ENCODE peak calls at places on chromosomes 5 and 9, in six cellular contexts. T is H7, F is cardiac fibroblast, O is neuronal stem cell, M is brain microvascular endothelial cell, S is GM23338. H is an unnamed sample.

GRCh38 chr9:21559402-21560280 is 77.5 kb upstream of the IFNE start:
- DNase-seq in T (peak; percentile 92), F (peak; percentile 78), O (peak; percentile 48), M (no peak), S (peak; percentile 83), H (peak; percentile 80)

GRCh38 chr5:157384971-157385709 is 74.9 kb upstream of the NIPAL4 start:
- DNase-seq in T (no peak), F (peak; percentile 94), O (no peak), M (peak; percentile 99), S (peak; percentile 26), H (no peak)

GRCh38 chr9:69218166-69218565 is 44.1 kb downstream of the TJP2 start:
- DNase-seq in T (no peak), F (no peak), O (no peak), M (no peak), S (no peak), H (no peak)

GRCh38 chr5:119512277-119512676 is 60.0 kb downstream of the HSD17B4 start:
- DNase-seq in T (no peak), F (no peak), O (no peak), M (no peak), S (no peak), H (no peak)

GRCh38 chr9:14271078-14271673 is 42.8 kb downstream of the NFIB start:
- DNase-seq in T (no peak), F (peak; percentile 87), O (no peak), M (peak; percentile 87), S (peak; percentile 47), H (no peak)

GRCh38 chr9:33794560-33794959 is 801 bp upstream of the PRSS3 start:
- DNase-seq in T (no peak), F (no peak), O (no peak), M (no peak), S (no peak), H (no peak)

GRCh38 chr9:124514125-124514524 is 6.9 kb upstream of the NR5A1 start:
- DNase-seq in T (peak; percentile 63), F (no peak), O (no peak), M (no peak), S (no peak), H (no peak)

GRCh38 chr5:157166494-157167218 is 592 bp upstream of the GARIN3 start:
- DNase-seq in T (no peak), F (no peak), O (no peak), M (no peak), S (no peak), H (no peak)

GRCh38 chr9:12813533-12813932 is 38.7 kb downstream of the LURAP1L start:
- DNase-seq in T (no peak), F (no peak), O (no peak), M (no peak), S (no peak), H (no peak)

GRCh38 chr9:79152306-79152705 is 419.5 kb upstream of the TLE4 start:
- DNase-seq in T (no peak), F (no peak), O (no peak), M (no peak), S (no peak), H (no peak)

GRCh38 chr5:39117401-39117800 is 43.2 kb upstream of the RICTOR start:
- DNase-seq in T (no peak), F (peak; percentile 17), O (no peak), M (no peak), S (no peak), H (no peak)

DNA sequence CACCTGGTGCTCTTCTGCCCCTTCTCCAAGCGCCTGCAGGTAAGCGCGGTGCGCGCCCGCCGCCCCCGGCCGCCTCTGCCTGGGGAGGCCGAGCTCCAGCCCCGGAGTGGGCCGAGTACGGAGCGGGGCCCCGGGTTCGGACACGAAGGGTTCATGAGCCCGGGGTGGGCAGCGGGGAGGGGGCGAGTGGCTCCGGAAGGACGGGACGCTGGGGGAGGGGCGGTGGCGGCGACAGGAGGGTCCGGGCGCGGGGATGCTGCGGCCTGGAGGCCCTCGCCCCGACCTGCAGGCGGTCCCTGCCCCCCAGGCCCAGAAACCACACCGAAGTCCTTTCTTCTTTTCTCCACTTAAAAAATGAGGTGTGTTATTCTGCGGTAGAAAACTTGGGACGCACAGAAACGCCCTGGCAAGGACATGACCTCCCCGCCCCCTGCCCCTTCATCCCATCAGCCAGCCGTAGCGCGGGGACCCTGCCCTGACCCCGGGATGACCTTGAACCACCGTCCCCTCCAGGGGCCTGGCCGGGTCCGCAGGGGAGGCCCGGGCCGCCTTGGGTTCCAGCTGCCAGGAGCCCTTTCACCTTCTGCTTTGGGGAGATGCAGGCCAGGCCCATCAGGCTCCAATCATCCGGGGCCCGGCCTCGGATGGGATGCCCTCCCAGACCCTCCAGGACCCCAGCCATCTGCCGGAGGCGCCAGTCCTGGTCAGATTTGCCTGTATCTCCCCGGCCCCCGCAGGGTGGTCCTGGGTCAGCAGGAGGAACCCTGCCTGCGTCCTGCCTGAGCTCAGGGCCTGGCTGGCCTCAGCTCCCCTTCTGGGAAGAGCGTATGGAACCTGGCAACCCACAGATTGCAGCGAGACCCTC is 550 bp downstream of the DIPK1B start:
- DNase-seq in T (peak; percentile 89), F (no peak), O (no peak), M (no peak), S (no peak), H (no peak)
- H3K4me3 ChIP-seq in T (peak overlapping the region; percentile 64), F (peak overlapping the region; percentile 54), O (peak overlapping the region; percentile 97), M (peak overlapping the region; percentile 20), S (peak overlapping the region; percentile 75), H (peak overlapping the region; percentile 33)

DNA sequence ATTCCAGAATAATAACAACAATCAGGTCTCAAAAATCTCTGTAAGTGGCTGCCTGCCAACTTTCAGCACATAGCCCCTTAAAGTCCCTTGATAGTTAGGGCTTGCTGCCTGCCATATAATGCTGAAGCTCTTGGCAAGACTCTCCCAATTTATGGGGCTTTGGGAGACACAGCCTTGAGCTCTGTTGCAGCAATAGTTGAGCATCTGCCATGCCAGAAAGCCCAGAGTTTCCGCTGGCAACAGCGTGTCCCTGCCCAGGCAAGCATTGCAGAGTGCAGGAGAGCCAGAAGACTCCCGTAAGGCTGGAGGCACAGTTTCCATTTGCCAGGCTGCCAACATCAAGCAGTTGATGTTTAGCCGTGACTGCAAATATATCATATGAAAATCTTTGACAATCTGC is 678.5 kb upstream of the NUDT12 start:
- DNase-seq in T (no peak), F (peak; percentile 7), O (no peak), M (no peak), S (peak; percentile 10), H (no peak)
- H3K4me3 ChIP-seq in T (no peak overlapping the region), F (no peak overlapping the region), O (no peak overlapping the region), M (no peak overlapping the region), S (no peak overlapping the region), H (no peak overlapping the region)

GRCh38 chr5:154258531-154259217 is 68.1 kb downstream of the GALNT10 start:
- DNase-seq in T (no peak), F (no peak), O (no peak), M (no peak), S (no peak), H (no peak)

GRCh38 chr5:154264549-154265196 is 74.1 kb downstream of the GALNT10 start:
- DNase-seq in T (no peak), F (no peak), O (no peak), M (no peak), S (no peak), H (no peak)

GRCh38 chr5:154260224-154260859 is 69.8 kb downstream of the GALNT10 start:
- DNase-seq in T (no peak), F (peak; percentile 41), O (peak; percentile 57), M (no peak), S (peak; percentile 24), H (no peak)

GRCh38 chr5:154262376-154262775 is 71.8 kb downstream of the GALNT10 start:
- DNase-seq in T (no peak), F (no peak), O (peak; percentile 37), M (no peak), S (no peak), H (no peak)

DNA sequence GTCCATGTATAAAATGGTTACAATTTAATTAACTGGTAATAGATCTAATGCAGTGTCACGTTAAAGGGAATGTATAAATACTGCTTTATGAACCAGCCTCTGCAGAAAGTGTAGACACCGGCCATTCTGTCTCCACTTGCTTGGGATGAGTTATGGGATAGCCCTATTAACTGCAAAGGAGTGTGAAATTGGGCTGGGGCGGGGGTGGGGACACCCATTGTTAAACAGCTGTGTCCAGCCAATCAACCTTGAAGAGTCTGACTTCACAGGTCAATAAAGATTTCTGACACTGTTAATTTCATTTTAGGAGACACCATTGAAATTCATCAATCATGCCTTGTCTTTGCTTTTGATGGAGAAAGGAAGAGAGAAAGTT is 70.3 kb downstream of the GALNT10 start:
- DNase-seq in T (no peak), F (no peak), O (no peak), M (no peak), S (no peak), H (no peak)
- H3K4me3 ChIP-seq in T (no peak overlapping the region), F (no peak overlapping the region), O (no peak overlapping the region), M (no peak overlapping the region), S (no peak overlapping the region), H (no peak overlapping the region)

GRCh38 chr5:172892713-172893112 is 58.7 kb downstream of the ERGIC1 start:
- DNase-seq in T (no peak), F (no peak), O (no peak), M (no peak), S (no peak), H (no peak)
- H3K4me3 ChIP-seq in T (no peak overlapping the region), F (no peak overlapping the region), O (no peak overlapping the region), M (no peak overlapping the region), S (no peak overlapping the region), H (no peak overlapping the region)

DNA sequence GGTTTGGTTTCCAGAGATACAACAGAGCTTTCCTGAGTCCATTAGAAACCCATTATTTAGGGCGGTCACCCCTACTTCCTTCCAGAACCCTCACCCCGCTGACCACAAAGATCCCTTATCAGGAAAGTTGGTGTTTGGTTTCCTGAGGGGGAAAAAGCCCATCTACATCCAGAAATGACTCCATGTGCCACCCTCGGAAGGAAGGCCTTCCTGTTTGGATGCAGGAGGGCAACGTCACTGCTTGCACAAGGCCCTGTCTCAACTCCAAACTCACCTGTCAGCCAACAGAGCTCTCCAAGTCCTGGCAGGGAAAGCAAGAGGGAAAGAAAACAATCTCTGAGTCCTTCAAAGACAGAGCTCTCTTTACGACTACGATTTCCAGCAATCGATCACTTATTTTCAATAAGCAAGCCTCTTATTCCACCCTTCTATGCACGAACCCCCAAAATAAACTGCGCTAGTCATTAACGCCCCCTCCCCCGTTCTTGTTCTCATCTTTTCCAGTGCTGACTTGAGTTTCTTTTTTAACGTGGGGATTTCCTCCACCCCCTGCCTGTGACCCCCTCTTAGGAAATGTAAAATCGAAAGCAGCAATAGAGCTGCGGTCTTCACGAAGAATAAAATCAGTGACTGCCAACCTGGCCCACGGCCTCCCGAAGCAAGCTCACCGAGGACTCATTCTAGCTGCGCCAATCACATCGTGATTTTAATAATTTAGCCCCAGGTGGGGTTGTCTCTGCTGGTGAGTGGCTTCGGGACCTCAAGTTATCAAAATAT is 35.7 kb upstream of the NTNG2 start:
- DNase-seq in T (peak; percentile 43), F (no peak), O (no peak), M (no peak), S (no peak), H (no peak)
- H3K4me3 ChIP-seq in T (no peak overlapping the region), F (no peak overlapping the region), O (no peak overlapping the region), M (no peak overlapping the region), S (peak overlapping the region; percentile 29), H (no peak overlapping the region)

GRCh38 chr5:172768573-172769323 is 2.2 kb downstream of the DUSP1 start:
- DNase-seq in T (no peak), F (peak; percentile 84), O (no peak), M (peak; percentile 65), S (no peak), H (no peak)
- H3K4me3 ChIP-seq in T (no peak overlapping the region), F (peak overlapping the region; percentile 82), O (no peak overlapping the region), M (peak overlapping the region; percentile 98), S (no peak overlapping the region), H (peak overlapping the region; percentile 64)